ENCODE peak calls at places on chromosomes 11 and 22, in seven cellular contexts. C, D, Q, I, F, E and S are unnamed samples.

GRCh38 chr11:63800921-63801320 is 12.3 kb upstream of the SPINDOC start:
- DNase-seq in C (no peak), D (no peak), Q (no peak), I (no peak), F (no peak), E (no peak), S (no peak)

GRCh38 chr22:44307509-44308169 is 5.1 kb downstream of the SHISAL1 start:
- DNase-seq in C (no peak), D (no peak), Q (no peak), I (no peak), F (no peak), E (no peak), S (no peak)

GRCh38 chr22:49423125-49423650 is 404.5 kb downstream of the BRD1 start:
- DNase-seq in C (no peak), D (no peak), Q (no peak), I (no peak), F (no peak), E (no peak), S (no peak)

GRCh38 chr11:74319139-74319538 is 7.7 kb upstream of the P4HA3 start:
- DNase-seq in C (no peak), D (peak), Q (no peak), I (no peak), F (no peak), E (no peak), S (no peak)

GRCh38 chr11:69373251-69373635 is 79.3 kb downstream of the MYEOV start:
- DNase-seq in C (no peak), D (no peak), Q (no peak), I (no peak), F (no peak), E (no peak), S (no peak)

GRCh38 chr22:17217179-17217578 is 2.1 kb downstream of the ADA2 start:
- DNase-seq in C (peak), D (no peak), Q (peak), I (no peak), F (no peak), E (no peak), S (no peak)

GRCh38 chr22:42979606-42980005 is 35.3 kb downstream of the PACSIN2 start:
- DNase-seq in C (no peak), D (no peak), Q (no peak), I (no peak), F (no peak), E (no peak), S (no peak)

GRCh38 chr11:119684361-119685072 is 44.5 kb downstream of the NECTIN1 start:
- DNase-seq in C (peak), D (peak), Q (no peak), I (no peak), F (no peak), E (no peak), S (no peak)

GRCh38 chr11:133968300-133968699 is 11.5 kb upstream of the IGSF9B start:
- DNase-seq in C (no peak), D (no peak), Q (peak), I (no peak), F (no peak), E (no peak), S (no peak)

GRCh38 chr11:122293298-122294023 is 177.4 kb upstream of the BLID start:
- DNase-seq in C (no peak), D (peak), Q (no peak), I (no peak), F (no peak), E (no peak), S (no peak)

GRCh38 chr22:37558815-37559214 is 1.5 kb upstream of the CDC42EP1 start:
- DNase-seq in C (no peak), D (no peak), Q (no peak), I (no peak), F (no peak), E (no peak), S (no peak)

GRCh38 chr11:66937334-66937733 is 20.8 kb downstream of the PC start:
- DNase-seq in C (no peak), D (no peak), Q (no peak), I (no peak), F (no peak), E (no peak), S (no peak)

GRCh38 chr11:64409707-64410395 is 50.9 kb downstream of the RPS6KA4 start:
- DNase-seq in C (no peak), D (peak), Q (no peak), I (no peak), F (no peak), E (no peak), S (no peak)

GRCh38 chr11:128482512-128483191 is 104.7 kb downstream of the ETS1 start:
- DNase-seq in C (peak), D (peak), Q (peak), I (no peak), F (no peak), E (no peak), S (peak)

GRCh38 chr11:80155412-80156017 is 714.7 kb upstream of the TENM4 start:
- DNase-seq in C (no peak), D (peak), Q (no peak), I (no peak), F (no peak), E (no peak), S (no peak)

GRCh38 chr11:122834065-122834464 is 4.2 kb upstream of the CRTAM start:
- DNase-seq in C (no peak), D (no peak), Q (no peak), I (no peak), F (no peak), E (no peak), S (no peak)

GRCh38 chr22:17969732-17970131 is 54.6 kb downstream of the MICAL3 start:
- DNase-seq in C (no peak), D (peak), Q (no peak), I (no peak), F (peak), E (no peak), S (no peak)

GRCh38 chr11:34028407-34028804 is 23.1 kb upstream of the CAPRIN1 start:
- DNase-seq in C (no peak), D (no peak), Q (no peak), I (no peak), F (peak), E (no peak), S (peak)

GRCh38 chr11:109037856-109038780 is 373.2 kb downstream of the DDX10 start:
- DNase-seq in C (no peak), D (peak), Q (no peak), I (no peak), F (no peak), E (no peak), S (no peak)

GRCh38 chr11:102148059-102148458 is 37.8 kb downstream of the YAP1 start:
- DNase-seq in C (no peak), D (no peak), Q (no peak), I (no peak), F (no peak), E (no peak), S (no peak)

GRCh38 chr11:83087035-83087434 is 15.3 kb upstream of the RAB30 start:
- DNase-seq in C (no peak), D (peak), Q (no peak), I (no peak), F (no peak), E (no peak), S (no peak)

GRCh38 chr11:62573006-62573591 is 592 bp downstream of the EEF1G start:
- DNase-seq in C (peak), D (peak), Q (peak), I (no peak), F (no peak), E (no peak), S (peak)

GRCh38 chr11:3093281-3094191 is 36.3 kb upstream of the CARS1 start:
- DNase-seq in C (no peak), D (no peak), Q (no peak), I (no peak), F (no peak), E (no peak), S (no peak)

GRCh38 chr22:35124674-35125219 is 58.8 kb downstream of the ISX start:
- DNase-seq in C (no peak), D (peak), Q (no peak), I (no peak), F (no peak), E (no peak), S (no peak)

GRCh38 chr22:40491990-40492631 is 121.7 kb downstream of the SGSM3 start:
- DNase-seq in C (no peak), D (peak), Q (no peak), I (no peak), F (no peak), E (no peak), S (no peak)

GRCh38 chr11:60952742-60953170 is 780 bp upstream of the SLC15A3 start:
- DNase-seq in C (no peak), D (no peak), Q (no peak), I (no peak), F (peak), E (no peak), S (no peak)

GRCh38 chr11:76419896-76420295 is 24.9 kb upstream of the EMSY start:
- DNase-seq in C (no peak), D (peak), Q (peak), I (no peak), F (no peak), E (no peak), S (no peak)

GRCh38 chr11:91257593-91258170 is 966.9 kb upstream of the FAT3 start:
- DNase-seq in C (no peak), D (no peak), Q (no peak), I (no peak), F (no peak), E (no peak), S (no peak)

GRCh38 chr11:34427171-34427805 is 11.4 kb upstream of the CAT start:
- DNase-seq in C (no peak), D (peak), Q (no peak), I (no peak), F (no peak), E (no peak), S (no peak)

GRCh38 chr11:20909995-20910726 is 240.8 kb downstream of the NELL1 start:
- DNase-seq in C (no peak), D (no peak), Q (no peak), I (no peak), F (no peak), E (no peak), S (peak)

GRCh38 chr11:10666976-10667892 is 26.3 kb downstream of the IRAG1 start:
- DNase-seq in C (no peak), D (peak), Q (no peak), I (no peak), F (no peak), E (no peak), S (no peak)

GRCh38 chr11:295351-296205 is 3.7 kb downstream of the IFITM5 start:
- DNase-seq in C (no peak), D (no peak), Q (no peak), I (no peak), F (peak), E (no peak), S (peak)